ENCODE peak calls at places on chromosomes 4 and X, in eight cellular contexts. One of them, this sample, is unnamed.

GRCh38 chrX:101430457-101431078 is 22.5 kb downstream of the HNRNPH2 start:
- DNase-seq in left ventricle myocardium inferior: no peak
- DNase-seq in DND-41: no peak
- DNase-seq in upper lobe of right lung: no peak
- DNase-seq in mammary epithelial cell: peak
- DNase-seq in breast epithelium: no peak
- DNase-seq in astrocyte: peak
- DNase-seq in neuronal stem cell: no peak
- DNase-seq in this sample: no peak

GRCh38 chr4:124304936-124305335 is 407.6 kb downstream of the ANKRD50 start:
- DNase-seq in astrocyte: peak
- DNase-seq in mammary epithelial cell: no peak
- DNase-seq in left ventricle myocardium inferior: no peak
- DNase-seq in DND-41: no peak
- DNase-seq in neuronal stem cell: no peak
- DNase-seq in breast epithelium: no peak
- DNase-seq in upper lobe of right lung: no peak
- DNase-seq in this sample: no peak

GRCh38 chrX:107747596-107748161 is 27.9 kb downstream of the TSC22D3 start:
- DNase-seq in left ventricle myocardium inferior: no peak
- DNase-seq in breast epithelium: no peak
- DNase-seq in neuronal stem cell: no peak
- DNase-seq in astrocyte: peak
- DNase-seq in mammary epithelial cell: peak
- DNase-seq in DND-41: no peak
- DNase-seq in upper lobe of right lung: no peak
- DNase-seq in this sample: no peak

GRCh38 chr4:88846232-88846790 is 148.7 kb upstream of the NAP1L5 start:
- DNase-seq in breast epithelium: no peak
- DNase-seq in mammary epithelial cell: peak
- DNase-seq in DND-41: no peak
- DNase-seq in neuronal stem cell: no peak
- DNase-seq in upper lobe of right lung: no peak
- DNase-seq in astrocyte: no peak
- DNase-seq in left ventricle myocardium inferior: no peak
- DNase-seq in this sample: no peak

GRCh38 chr4:17232575-17233253 is 279.2 kb downstream of the QDPR start:
- DNase-seq in DND-41: no peak
- DNase-seq in astrocyte: peak
- DNase-seq in mammary epithelial cell: no peak
- DNase-seq in upper lobe of right lung: no peak
- DNase-seq in breast epithelium: no peak
- DNase-seq in neuronal stem cell: no peak
- DNase-seq in left ventricle myocardium inferior: peak
- DNase-seq in this sample: no peak

GRCh38 chr4:101643201-101643600 is 147.3 kb upstream of the BANK1 start:
- DNase-seq in DND-41: no peak
- DNase-seq in astrocyte: peak
- DNase-seq in left ventricle myocardium inferior: no peak
- DNase-seq in breast epithelium: no peak
- DNase-seq in mammary epithelial cell: peak
- DNase-seq in neuronal stem cell: no peak
- DNase-seq in upper lobe of right lung: no peak
- DNase-seq in this sample: no peak

GRCh38 chrX:39758791-39759525 is 338.8 kb downstream of the BCOR start:
- DNase-seq in breast epithelium: no peak
- DNase-seq in astrocyte: peak
- DNase-seq in DND-41: no peak
- DNase-seq in left ventricle myocardium inferior: peak
- DNase-seq in upper lobe of right lung: no peak
- DNase-seq in neuronal stem cell: no peak
- DNase-seq in mammary epithelial cell: no peak
- DNase-seq in this sample: no peak

GRCh38 chr4:145736241-145736831 is 56.4 kb downstream of the C4orf51 start:
- DNase-seq in DND-41: no peak
- DNase-seq in mammary epithelial cell: no peak
- DNase-seq in breast epithelium: peak
- DNase-seq in neuronal stem cell: no peak
- DNase-seq in astrocyte: peak
- DNase-seq in left ventricle myocardium inferior: peak
- DNase-seq in upper lobe of right lung: peak
- DNase-seq in this sample: peak

GRCh38 chr4:109648266-109648996 is 54.8 kb downstream of the CASP6 start:
- DNase-seq in left ventricle myocardium inferior: no peak
- DNase-seq in breast epithelium: no peak
- DNase-seq in astrocyte: no peak
- DNase-seq in DND-41: no peak
- DNase-seq in mammary epithelial cell: no peak
- DNase-seq in neuronal stem cell: no peak
- DNase-seq in upper lobe of right lung: no peak
- DNase-seq in this sample: no peak

GRCh38 chr4:185036019-185036418 is 17.7 kb downstream of the HELT start:
- DNase-seq in breast epithelium: no peak
- DNase-seq in astrocyte: no peak
- DNase-seq in DND-41: no peak
- DNase-seq in left ventricle myocardium inferior: no peak
- DNase-seq in neuronal stem cell: no peak
- DNase-seq in upper lobe of right lung: no peak
- DNase-seq in mammary epithelial cell: no peak
- DNase-seq in this sample: no peak

GRCh38 chr4:10006236-10006603 is 15.1 kb downstream of the SLC2A9 start:
- DNase-seq in upper lobe of right lung: no peak
- DNase-seq in neuronal stem cell: no peak
- DNase-seq in breast epithelium: no peak
- DNase-seq in astrocyte: peak
- DNase-seq in mammary epithelial cell: peak
- DNase-seq in left ventricle myocardium inferior: no peak
- DNase-seq in DND-41: no peak
- DNase-seq in this sample: no peak
- H3K27ac ChIP-seq in upper lobe of right lung: peak
- H3K27ac ChIP-seq in neuronal stem cell: no peak
- H3K27ac ChIP-seq in breast epithelium: peak
- H3K27ac ChIP-seq in astrocyte: no peak
- H3K27ac ChIP-seq in mammary epithelial cell: peak
- H3K27ac ChIP-seq in left ventricle myocardium inferior: peak
- H3K27ac ChIP-seq in DND-41: no peak
- H3K27ac ChIP-seq in this sample: peak

GRCh38 chrX:130015181-130015580 is 32.7 kb downstream of the BCORL1 start:
- DNase-seq in upper lobe of right lung: no peak
- DNase-seq in astrocyte: no peak
- DNase-seq in left ventricle myocardium inferior: no peak
- DNase-seq in DND-41: no peak
- DNase-seq in mammary epithelial cell: no peak
- DNase-seq in neuronal stem cell: no peak
- DNase-seq in breast epithelium: no peak
- DNase-seq in this sample: peak
- H3K27ac ChIP-seq in upper lobe of right lung: no peak
- H3K27ac ChIP-seq in astrocyte: no peak
- H3K27ac ChIP-seq in left ventricle myocardium inferior: no peak
- H3K27ac ChIP-seq in DND-41: no peak
- H3K27ac ChIP-seq in mammary epithelial cell: no peak
- H3K27ac ChIP-seq in neuronal stem cell: no peak
- H3K27ac ChIP-seq in breast epithelium: no peak
- H3K27ac ChIP-seq in this sample: no peak

DNA sequence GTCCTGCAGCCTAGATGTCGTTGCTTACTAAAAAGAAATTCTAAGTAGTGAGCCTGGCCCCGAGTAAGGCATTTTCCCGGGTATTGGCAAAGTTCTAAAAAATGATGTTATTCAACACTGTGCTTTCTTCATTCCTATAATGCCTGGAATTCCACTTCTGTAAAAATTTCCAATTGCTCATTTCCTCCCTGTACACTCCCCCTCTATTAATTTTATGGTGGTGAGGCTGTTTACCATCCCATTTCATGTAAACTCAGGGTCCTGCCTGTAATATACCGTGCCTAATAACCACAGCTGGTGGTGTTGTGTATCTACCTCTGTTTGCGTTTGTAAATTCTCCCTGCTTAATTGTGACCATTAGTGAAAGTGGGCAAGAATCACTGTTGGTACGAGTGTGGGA is 14.3 kb downstream of the BST1 start:
- DNase-seq in neuronal stem cell: no peak
- DNase-seq in DND-41: no peak
- DNase-seq in astrocyte: peak
- DNase-seq in mammary epithelial cell: no peak
- DNase-seq in left ventricle myocardium inferior: no peak
- DNase-seq in breast epithelium: no peak
- DNase-seq in upper lobe of right lung: no peak
- DNase-seq in this sample: no peak
- H3K27ac ChIP-seq in neuronal stem cell: no peak
- H3K27ac ChIP-seq in DND-41: no peak
- H3K27ac ChIP-seq in astrocyte: peak
- H3K27ac ChIP-seq in mammary epithelial cell: no peak
- H3K27ac ChIP-seq in left ventricle myocardium inferior: no peak
- H3K27ac ChIP-seq in breast epithelium: no peak
- H3K27ac ChIP-seq in upper lobe of right lung: no peak
- H3K27ac ChIP-seq in this sample: no peak

DNA sequence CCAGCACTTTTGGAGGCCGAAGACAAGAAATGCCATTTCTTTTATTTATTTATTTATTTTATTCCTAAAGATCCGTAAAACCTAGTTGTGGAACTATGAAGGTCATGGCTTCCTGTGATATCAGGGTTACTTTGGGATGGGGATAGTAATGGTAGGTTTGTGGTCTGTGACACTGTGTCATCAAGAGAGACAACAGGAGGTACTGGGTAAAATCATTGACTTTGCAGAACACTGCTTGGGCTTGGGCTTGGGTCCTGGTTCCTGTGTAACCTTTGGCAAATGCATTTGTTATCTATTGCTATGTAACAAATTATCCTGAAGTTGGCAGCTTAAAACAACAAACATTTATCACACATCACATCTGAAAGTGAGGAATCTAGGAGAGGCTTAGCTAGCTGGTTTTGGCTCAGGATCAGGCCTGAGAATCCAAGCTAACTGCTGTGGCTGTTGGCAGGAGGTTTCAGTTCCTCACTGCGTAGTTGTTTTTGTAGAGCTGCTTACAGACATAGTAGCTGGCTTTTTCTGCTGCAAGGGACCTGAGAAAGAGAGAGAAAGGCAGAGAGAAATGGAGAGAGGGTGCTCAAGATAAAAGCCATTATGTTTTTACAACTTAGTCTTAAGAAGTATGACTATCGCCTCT is 576.4 kb upstream of the SLIT2 start:
- DNase-seq in DND-41: no peak
- DNase-seq in breast epithelium: no peak
- DNase-seq in upper lobe of right lung: no peak
- DNase-seq in astrocyte: peak
- DNase-seq in neuronal stem cell: no peak
- DNase-seq in mammary epithelial cell: no peak
- DNase-seq in left ventricle myocardium inferior: no peak
- DNase-seq in this sample: no peak
- H3K27ac ChIP-seq in DND-41: no peak
- H3K27ac ChIP-seq in breast epithelium: no peak
- H3K27ac ChIP-seq in upper lobe of right lung: no peak
- H3K27ac ChIP-seq in astrocyte: no peak
- H3K27ac ChIP-seq in neuronal stem cell: no peak
- H3K27ac ChIP-seq in mammary epithelial cell: no peak
- H3K27ac ChIP-seq in left ventricle myocardium inferior: no peak
- H3K27ac ChIP-seq in this sample: no peak

GRCh38 chrX:20271730-20272129 is 5.0 kb upstream of the RPS6KA3 start:
- DNase-seq in left ventricle myocardium inferior: no peak
- DNase-seq in mammary epithelial cell: peak
- DNase-seq in DND-41: no peak
- DNase-seq in breast epithelium: no peak
- DNase-seq in neuronal stem cell: no peak
- DNase-seq in astrocyte: no peak
- DNase-seq in upper lobe of right lung: no peak
- DNase-seq in this sample: no peak
- H3K27ac ChIP-seq in left ventricle myocardium inferior: no peak
- H3K27ac ChIP-seq in mammary epithelial cell: no peak
- H3K27ac ChIP-seq in DND-41: no peak
- H3K27ac ChIP-seq in breast epithelium: no peak
- H3K27ac ChIP-seq in neuronal stem cell: no peak
- H3K27ac ChIP-seq in astrocyte: no peak
- H3K27ac ChIP-seq in upper lobe of right lung: no peak
- H3K27ac ChIP-seq in this sample: no peak

GRCh38 chr4:169278669-169279068 is 7.9 kb upstream of the SH3RF1 start:
- DNase-seq in mammary epithelial cell: no peak
- DNase-seq in neuronal stem cell: no peak
- DNase-seq in upper lobe of right lung: no peak
- DNase-seq in astrocyte: no peak
- DNase-seq in left ventricle myocardium inferior: no peak
- DNase-seq in breast epithelium: no peak
- DNase-seq in DND-41: no peak
- DNase-seq in this sample: no peak
- H3K27ac ChIP-seq in mammary epithelial cell: no peak
- H3K27ac ChIP-seq in neuronal stem cell: no peak
- H3K27ac ChIP-seq in upper lobe of right lung: no peak
- H3K27ac ChIP-seq in astrocyte: no peak
- H3K27ac ChIP-seq in left ventricle myocardium inferior: no peak
- H3K27ac ChIP-seq in breast epithelium: no peak
- H3K27ac ChIP-seq in DND-41: no peak
- H3K27ac ChIP-seq in this sample: no peak

GRCh38 chr4:138216272-138216867 is 25.8 kb downstream of the SLC7A11 start:
- DNase-seq in mammary epithelial cell: no peak
- DNase-seq in breast epithelium: no peak
- DNase-seq in left ventricle myocardium inferior: no peak
- DNase-seq in astrocyte: no peak
- DNase-seq in upper lobe of right lung: no peak
- DNase-seq in neuronal stem cell: no peak
- DNase-seq in DND-41: no peak
- DNase-seq in this sample: no peak
- H3K27ac ChIP-seq in mammary epithelial cell: no peak
- H3K27ac ChIP-seq in breast epithelium: no peak
- H3K27ac ChIP-seq in left ventricle myocardium inferior: no peak
- H3K27ac ChIP-seq in astrocyte: no peak
- H3K27ac ChIP-seq in upper lobe of right lung: no peak
- H3K27ac ChIP-seq in neuronal stem cell: peak
- H3K27ac ChIP-seq in DND-41: no peak
- H3K27ac ChIP-seq in this sample: no peak

GRCh38 chrX:9566150-9566621 is 101.3 kb downstream of the TBL1X start:
- DNase-seq in left ventricle myocardium inferior: peak
- DNase-seq in astrocyte: peak
- DNase-seq in neuronal stem cell: no peak
- DNase-seq in DND-41: peak
- DNase-seq in upper lobe of right lung: no peak
- DNase-seq in breast epithelium: no peak
- DNase-seq in mammary epithelial cell: peak
- DNase-seq in this sample: no peak
- H3K27ac ChIP-seq in left ventricle myocardium inferior: peak
- H3K27ac ChIP-seq in astrocyte: peak
- H3K27ac ChIP-seq in neuronal stem cell: no peak
- H3K27ac ChIP-seq in DND-41: no peak
- H3K27ac ChIP-seq in upper lobe of right lung: no peak
- H3K27ac ChIP-seq in breast epithelium: no peak
- H3K27ac ChIP-seq in mammary epithelial cell: no peak
- H3K27ac ChIP-seq in this sample: peak

GRCh38 chr4:8559011-8559410 is 21.2 kb upstream of the GPR78 start:
- DNase-seq in mammary epithelial cell: no peak
- DNase-seq in DND-41: no peak
- DNase-seq in neuronal stem cell: no peak
- DNase-seq in astrocyte: no peak
- DNase-seq in breast epithelium: no peak
- DNase-seq in left ventricle myocardium inferior: no peak
- DNase-seq in upper lobe of right lung: peak
- DNase-seq in this sample: peak
- H3K27ac ChIP-seq in mammary epithelial cell: no peak
- H3K27ac ChIP-seq in DND-41: no peak
- H3K27ac ChIP-seq in neuronal stem cell: no peak
- H3K27ac ChIP-seq in astrocyte: no peak
- H3K27ac ChIP-seq in breast epithelium: no peak
- H3K27ac ChIP-seq in left ventricle myocardium inferior: no peak
- H3K27ac ChIP-seq in upper lobe of right lung: no peak
- H3K27ac ChIP-seq in this sample: no peak

DNA sequence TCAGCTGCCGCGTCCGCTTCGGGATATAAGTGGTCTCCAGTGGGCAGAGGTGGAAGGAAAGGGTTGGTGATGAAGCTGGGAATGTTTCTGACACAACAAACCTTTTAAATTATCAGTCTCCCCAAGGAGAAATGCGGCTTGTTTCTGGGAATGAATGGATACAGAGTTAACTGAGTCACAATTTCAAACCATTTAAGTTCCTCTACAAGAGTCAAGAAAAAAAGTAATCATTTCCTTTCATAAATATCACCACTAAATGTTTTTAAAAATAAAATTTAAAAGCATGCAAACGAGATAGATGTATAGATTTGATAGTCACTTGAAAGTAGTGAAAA is 1.4 kb downstream of the GASK1B start:
- DNase-seq in mammary epithelial cell: no peak
- DNase-seq in upper lobe of right lung: no peak
- DNase-seq in breast epithelium: no peak
- DNase-seq in astrocyte: no peak
- DNase-seq in DND-41: no peak
- DNase-seq in neuronal stem cell: no peak
- DNase-seq in left ventricle myocardium inferior: no peak
- DNase-seq in this sample: no peak
- H3K27ac ChIP-seq in mammary epithelial cell: peak
- H3K27ac ChIP-seq in upper lobe of right lung: peak
- H3K27ac ChIP-seq in breast epithelium: peak
- H3K27ac ChIP-seq in astrocyte: no peak
- H3K27ac ChIP-seq in DND-41: no peak
- H3K27ac ChIP-seq in neuronal stem cell: no peak
- H3K27ac ChIP-seq in left ventricle myocardium inferior: peak
- H3K27ac ChIP-seq in this sample: peak

This sample was measured in kidney.